ENCODE peak calls at places on chromosomes 6 and 20, in six cellular contexts. F is bronchial epithelial cell, R is fibroblast of lung, W is adipocyte, I is A172, N is NCI-H1105. J is an unnamed sample.

GRCh38 chr20:57650756-57651483 is 30.7 kb upstream of the ZBP1 start:
- DNase-seq in F (no peak), R (no peak), W (no peak), I (no peak), N (no peak), J (no peak)

GRCh38 chr6:10314163-10314955 is 100.5 kb downstream of the TFAP2A start:
- DNase-seq in F (no peak), R (no peak), W (no peak), I (no peak), N (no peak), J (no peak)

GRCh38 chr6:22765015-22765414 is 195.6 kb downstream of the HDGFL1 start:
- DNase-seq in F (peak), R (peak), W (peak), I (peak), N (no peak), J (no peak)

GRCh38 chr20:32204485-32205115 is 2.9 kb downstream of the PLAGL2 start:
- DNase-seq in F (no peak), R (no peak), W (no peak), I (no peak), N (no peak), J (no peak)

GRCh38 chr20:57651977-57652864 is 32.0 kb upstream of the ZBP1 start:
- DNase-seq in F (no peak), R (no peak), W (no peak), I (no peak), N (no peak), J (no peak)

GRCh38 chr20:62195736-62196135 is 12.9 kb downstream of the MTG2 start:
- DNase-seq in F (no peak), R (no peak), W (no peak), I (no peak), N (no peak), J (no peak)

GRCh38 chr6:151916680-151917164 is 109.2 kb downstream of the ESR1 start:
- DNase-seq in F (peak), R (peak), W (peak), I (peak), N (no peak), J (no peak)

GRCh38 chr6:153024401-153025017 is 22.0 kb upstream of the MTRF1L start:
- DNase-seq in F (peak), R (peak), W (peak), I (peak), N (peak), J (peak)

GRCh38 chr6:75094614-75095321 is 111.1 kb downstream of the COL12A1 start:
- DNase-seq in F (no peak), R (peak), W (peak), I (peak), N (no peak), J (no peak)

GRCh38 chr6:113464536-113464935 is 392.6 kb upstream of the MARCKS start:
- DNase-seq in F (no peak), R (no peak), W (no peak), I (no peak), N (no peak), J (no peak)

GRCh38 chr20:14622796-14623195 is 285.4 kb upstream of the FLRT3 start:
- DNase-seq in F (peak), R (peak), W (peak), I (peak), N (no peak), J (no peak)

GRCh38 chr20:8213270-8213669 is 81.2 kb downstream of the PLCB1 start:
- DNase-seq in F (no peak), R (no peak), W (no peak), I (no peak), N (no peak), J (no peak)

GRCh38 chr6:107460074-107460631 is 789 bp upstream of the PDSS2 start:
- DNase-seq in F (peak), R (no peak), W (no peak), I (no peak), N (no peak), J (no peak)

GRCh38 chr6:128932061-128932460 is 49.1 kb downstream of the LAMA2 start:
- DNase-seq in F (peak), R (peak), W (peak), I (no peak), N (no peak), J (no peak)

GRCh38 chr20:21715193-21715881 is 9.9 kb downstream of the PAX1 start:
- DNase-seq in F (no peak), R (no peak), W (no peak), I (no peak), N (no peak), J (no peak)

GRCh38 chr20:33789858-33790182 is 21.3 kb upstream of the CHMP4B start:
- DNase-seq in F (no peak), R (no peak), W (no peak), I (no peak), N (no peak), J (no peak)

GRCh38 chr6:34284563-34285545 is 36.0 kb upstream of the SMIM29 start:
- DNase-seq in F (no peak), R (peak), W (peak), I (no peak), N (no peak), J (no peak)

GRCh38 chr6:51910846-51911245 is 176.6 kb downstream of the PKHD1 start:
- DNase-seq in F (no peak), R (no peak), W (no peak), I (no peak), N (no peak), J (no peak)

GRCh38 chr6:51790946-51791345 is 296.5 kb downstream of the PKHD1 start:
- DNase-seq in F (no peak), R (no peak), W (no peak), I (no peak), N (no peak), J (no peak)

GRCh38 chr6:14455442-14455841 is 337.9 kb downstream of the CD83 start:
- DNase-seq in F (no peak), R (no peak), W (no peak), I (no peak), N (no peak), J (no peak)

GRCh38 chr20:61925555-61926252 is 140.0 kb downstream of the TAF4 start:
- DNase-seq in F (peak), R (peak), W (no peak), I (peak), N (no peak), J (no peak)

GRCh38 chr20:49889245-49889942 is 25.9 kb downstream of the SPATA2 start:
- DNase-seq in F (no peak), R (no peak), W (no peak), I (no peak), N (no peak), J (no peak)

GRCh38 chr6:33732819-33733218 is 13.9 kb downstream of the IP6K3 start:
- DNase-seq in F (no peak), R (no peak), W (peak), I (peak), N (no peak), J (no peak)

GRCh38 chr20:47502801-47503239 is 1.1 kb downstream of the NCOA3 start:
- DNase-seq in F (peak), R (peak), W (peak), I (peak), N (no peak), J (no peak)

GRCh38 chr6:111552241-111552744 is 53.4 kb downstream of the TRAF3IP2 start:
- DNase-seq in F (peak), R (peak), W (peak), I (peak), N (peak), J (no peak)

GRCh38 chr20:64006902-64007301 is 26.0 kb downstream of the PRPF6 start:
- DNase-seq in F (no peak), R (no peak), W (no peak), I (no peak), N (no peak), J (no peak)

GRCh38 chr6:33857301-33858052 is 53.7 kb upstream of the MLN start:
- DNase-seq in F (no peak), R (no peak), W (no peak), I (no peak), N (no peak), J (no peak)

GRCh38 chr20:16284385-16285100 is 288.7 kb downstream of the KIF16B start:
- DNase-seq in F (no peak), R (no peak), W (no peak), I (no peak), N (no peak), J (no peak)

GRCh38 chr6:106997392-106998257 is 23.1 kb upstream of the CD24 start:
- DNase-seq in F (peak), R (peak), W (peak), I (peak), N (peak), J (peak)

GRCh38 chr20:59616306-59616705 is 12.0 kb downstream of the PHACTR3 start:
- DNase-seq in F (no peak), R (no peak), W (no peak), I (no peak), N (no peak), J (no peak)

GRCh38 chr20:46640044-46640443 is 11.2 kb downstream of the SLC13A3 start:
- DNase-seq in F (no peak), R (no peak), W (no peak), I (no peak), N (no peak), J (no peak)

GRCh38 chr6:14512246-14512645 is 394.7 kb downstream of the CD83 start:
- DNase-seq in F (no peak), R (no peak), W (no peak), I (no peak), N (no peak), J (no peak)

GRCh38 chr6:4309540-4309939 is 174.2 kb upstream of the ECI2 start:
- DNase-seq in F (no peak), R (no peak), W (no peak), I (no peak), N (no peak), J (no peak)

GRCh38 chr6:52496609-52497008 is 76.5 kb downstream of the EFHC1 start:
- DNase-seq in F (no peak), R (no peak), W (no peak), I (no peak), N (no peak), J (no peak)

GRCh38 chr20:42483694-42484303 is 705.9 kb downstream of the PTPRT start:
- DNase-seq in F (no peak), R (no peak), W (no peak), I (no peak), N (peak), J (no peak)

GRCh38 chr20:19758888-19759331 is 852 bp downstream of the RIN2 start:
- DNase-seq in F (peak), R (peak), W (peak), I (no peak), N (no peak), J (no peak)

GRCh38 chr20:20864346-20865096 is 152.1 kb upstream of the RALGAPA2 start:
- DNase-seq in F (peak), R (no peak), W (peak), I (peak), N (peak), J (no peak)

GRCh38 chr20:9995514-9996272 is 39.1 kb upstream of the ANKEF1 start:
- DNase-seq in F (no peak), R (no peak), W (no peak), I (no peak), N (no peak), J (no peak)

GRCh38 chr20:8389381-8390368 is 257.6 kb downstream of the PLCB1 start:
- DNase-seq in F (peak), R (peak), W (peak), I (peak), N (peak), J (no peak)